ENCODE peak calls at places on chromosome 13, in seven cellular contexts. Y is hepatocyte, F is astrocyte of the spinal cord, D is mesothelial cell of epicardium, J is AG09309, E is kidney epithelial cell, A is GM20000. I is an unnamed sample.
A peak's percentile ranks its signal among the peaks of the same experiment; 100 is the strongest.

GRCh38 chr13:43936630-43937029 is 56.9 kb downstream of the LACC1 start:
- DNase-seq in E (no peak), J (no peak), D (no peak), A (no peak), Y (no peak), F (no peak), I (no peak)

GRCh38 chr13:44011036-44011435 is 131.3 kb downstream of the LACC1 start:
- DNase-seq in Y (no peak), E (no peak), D (no peak), A (no peak), J (no peak), F (no peak), I (no peak)

GRCh38 chr13:59360108-59360507 is 803.6 kb downstream of the DIAPH3 start:
- DNase-seq in A (no peak), Y (no peak), J (no peak), F (no peak), E (no peak), D (no peak), I (no peak)

GRCh38 chr13:113599396-113599795 is 14.8 kb downstream of the TFDP1 start:
- DNase-seq in D (no peak), Y (no peak), A (no peak), J (no peak), E (no peak), F (no peak), I (no peak)

GRCh38 chr13:94761407-94761806 is 49.1 kb upstream of the SOX21 start:
- DNase-seq in J (no peak), Y (no peak), A (no peak), D (no peak), F (no peak), E (no peak), I (no peak)

GRCh38 chr13:75566658-75567057 is 17.1 kb downstream of the UCHL3 start:
- DNase-seq in E (no peak), J (no peak), Y (peak; percentile 24), D (no peak), F (peak; percentile 67), A (no peak), I (no peak)

GRCh38 chr13:114106991-114107685 is 25.3 kb downstream of the RASA3 start:
- DNase-seq in E (no peak), D (no peak), A (no peak), J (no peak), F (no peak), Y (no peak), I (peak; percentile 13)

GRCh38 chr13:48892311-48892710 is 83.4 kb upstream of the FNDC3A start:
- DNase-seq in D (no peak), Y (peak; percentile 30), A (peak; percentile 11), J (no peak), E (peak; percentile 43), F (peak; percentile 90), I (no peak)

GRCh38 chr13:87234981-87235380 is 436.2 kb upstream of the SLITRK5 start:
- DNase-seq in D (no peak), A (no peak), J (no peak), F (peak; percentile 94), Y (no peak), E (peak; percentile 50), I (no peak)

GRCh38 chr13:102708991-102709390 is 14.1 kb upstream of the METTL21C start:
- DNase-seq in D (no peak), J (no peak), A (no peak), Y (no peak), F (no peak), E (no peak), I (no peak)

DNA sequence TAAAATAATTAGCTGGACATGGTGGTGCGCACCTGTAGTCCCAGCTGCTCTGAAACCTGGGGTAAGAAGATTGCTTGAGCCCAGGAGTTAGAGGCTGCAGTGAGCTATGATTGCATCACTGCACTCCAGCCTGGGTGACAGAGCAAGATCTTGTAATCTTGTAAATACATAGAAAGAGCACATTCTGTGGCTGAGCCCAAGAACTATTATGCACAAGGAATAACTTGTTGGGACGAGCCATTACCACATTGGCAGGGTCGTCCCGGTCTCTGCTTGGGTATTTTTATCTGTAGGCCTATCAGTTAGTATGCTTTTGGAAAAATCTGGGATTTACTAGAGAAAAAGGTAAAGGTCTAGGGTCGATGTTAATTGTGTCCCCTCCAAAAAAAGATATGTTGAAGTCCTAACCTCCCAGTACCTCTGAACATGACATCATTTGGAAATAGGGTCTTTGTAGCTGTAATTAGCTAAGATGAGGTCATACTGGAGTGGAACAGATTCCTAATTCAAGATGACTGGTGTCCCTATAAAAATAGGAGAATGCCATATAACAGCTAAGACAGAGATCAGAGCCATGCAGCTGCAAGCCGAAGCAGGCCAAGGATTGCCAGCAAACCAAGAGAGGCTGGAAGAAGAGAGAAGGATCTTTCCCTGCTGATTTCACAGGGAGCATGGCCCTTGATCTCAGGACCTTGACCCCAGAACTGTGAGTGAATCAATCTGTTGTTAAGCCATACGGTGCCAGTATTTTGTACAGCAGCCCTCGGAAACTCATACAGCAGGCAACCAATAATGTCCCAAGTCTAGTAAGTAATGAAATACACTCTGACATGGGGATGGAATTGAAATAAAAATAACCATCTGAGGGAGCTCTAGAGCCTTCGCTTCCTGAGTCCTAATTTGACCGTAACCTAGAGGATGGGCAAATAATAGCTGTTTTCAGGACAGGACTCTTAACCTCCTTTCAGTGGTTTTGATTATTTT is 77.0 kb downstream of the TM9SF2 start:
- DNase-seq in A (no peak), Y (no peak), D (no peak), J (no peak), F (no peak), E (no peak), I (no peak)
- TF ChIP-seq CTCF in A (no peak), Y (peak; percentile 24), D (no peak), J (peak; percentile 42), F (peak; percentile 41), E (no peak), I (no peak)

GRCh38 chr13:67223742-67224141 is 6.4 kb downstream of the PCDH9 start:
- DNase-seq in F (no peak), D (no peak), J (no peak), E (no peak), A (no peak), Y (no peak), I (no peak)

GRCh38 chr13:67223024-67223423 is 7.1 kb downstream of the PCDH9 start:
- DNase-seq in E (no peak), F (peak; percentile 65), D (no peak), J (no peak), A (no peak), Y (no peak), I (no peak)

GRCh38 chr13:67226686-67227085 is 3.5 kb downstream of the PCDH9 start:
- DNase-seq in E (no peak), D (no peak), J (no peak), F (no peak), A (no peak), Y (no peak), I (no peak)

GRCh38 chr13:67225252-67226159 is 4.6 kb downstream of the PCDH9 start:
- DNase-seq in F (no peak), J (no peak), Y (no peak), E (no peak), D (no peak), A (no peak), I (no peak)

GRCh38 chr13:67224148-67224846 is 5.8 kb downstream of the PCDH9 start:
- DNase-seq in Y (peak; percentile 91), J (peak; percentile 37), F (peak; percentile 89), D (peak; percentile 81), A (peak; percentile 17), E (no peak), I (no peak)
- TF ChIP-seq CTCF in Y (peak; percentile 75), J (peak; percentile 66), F (peak; percentile 59), D (peak; percentile 56), A (no peak), E (peak; percentile 71), I (peak; percentile 45)

DNA sequence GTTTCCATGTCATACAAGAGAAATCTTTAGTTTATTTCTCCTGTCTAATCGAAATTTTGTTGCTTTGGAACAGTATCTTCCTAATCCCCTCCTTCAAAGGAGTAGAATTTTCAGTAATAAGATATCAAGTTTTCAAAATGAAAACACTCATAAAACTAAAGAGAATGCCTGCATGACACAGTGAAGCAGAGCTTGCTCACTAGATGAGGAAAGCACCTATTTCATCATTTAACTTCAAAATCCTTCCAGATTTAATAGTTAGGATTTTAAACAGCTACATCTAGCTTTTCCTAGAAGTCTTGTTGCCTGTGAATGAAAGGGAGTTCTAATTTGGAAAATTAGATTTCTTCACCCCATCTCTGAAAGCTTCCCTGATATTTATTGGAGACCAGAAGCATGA is 80.8 kb downstream of the TNFSF11 start:
- DNase-seq in Y (no peak), E (no peak), F (no peak), A (no peak), J (no peak), D (no peak), I (no peak)
- TF ChIP-seq CTCF in Y (no peak), E (no peak), F (no peak), A (no peak), J (no peak), D (no peak), I (no peak)

GRCh38 chr13:109211616-109212015 is 574.8 kb downstream of the IRS2 start:
- DNase-seq in Y (no peak), J (no peak), F (peak; percentile 47), A (no peak), E (no peak), D (peak; percentile 43), I (no peak)
- TF ChIP-seq CTCF in Y (no peak), J (no peak), F (no peak), A (no peak), E (no peak), D (no peak), I (no peak)

GRCh38 chr13:73059460-73060250 is 850 bp downstream of the KLF5 start:
- DNase-seq in Y (peak; percentile 81), D (peak; percentile 66), E (no peak), F (peak; percentile 58), J (no peak), A (peak; percentile 79), I (peak; percentile 28)

GRCh38 chr13:73056054-73056962 is 2.5 kb upstream of the KLF5 start:
- DNase-seq in J (peak; percentile 61), E (peak; percentile 85), A (no peak), Y (peak; percentile 45), D (no peak), F (peak; percentile 82), I (no peak)

GRCh38 chr13:73058741-73059459 is at the start of gene KLF5:
- DNase-seq in F (peak; percentile 96), J (peak; percentile 77), E (peak; percentile 71), D (peak; percentile 99), Y (peak; percentile 99), A (peak; percentile 99), I (peak; percentile 83)

GRCh38 chr13:73058432-73058740 is 419 bp upstream of the KLF5 start:
- DNase-seq in Y (no peak), J (no peak), E (no peak), D (no peak), A (peak; percentile 23), F (no peak), I (no peak)

DNA sequence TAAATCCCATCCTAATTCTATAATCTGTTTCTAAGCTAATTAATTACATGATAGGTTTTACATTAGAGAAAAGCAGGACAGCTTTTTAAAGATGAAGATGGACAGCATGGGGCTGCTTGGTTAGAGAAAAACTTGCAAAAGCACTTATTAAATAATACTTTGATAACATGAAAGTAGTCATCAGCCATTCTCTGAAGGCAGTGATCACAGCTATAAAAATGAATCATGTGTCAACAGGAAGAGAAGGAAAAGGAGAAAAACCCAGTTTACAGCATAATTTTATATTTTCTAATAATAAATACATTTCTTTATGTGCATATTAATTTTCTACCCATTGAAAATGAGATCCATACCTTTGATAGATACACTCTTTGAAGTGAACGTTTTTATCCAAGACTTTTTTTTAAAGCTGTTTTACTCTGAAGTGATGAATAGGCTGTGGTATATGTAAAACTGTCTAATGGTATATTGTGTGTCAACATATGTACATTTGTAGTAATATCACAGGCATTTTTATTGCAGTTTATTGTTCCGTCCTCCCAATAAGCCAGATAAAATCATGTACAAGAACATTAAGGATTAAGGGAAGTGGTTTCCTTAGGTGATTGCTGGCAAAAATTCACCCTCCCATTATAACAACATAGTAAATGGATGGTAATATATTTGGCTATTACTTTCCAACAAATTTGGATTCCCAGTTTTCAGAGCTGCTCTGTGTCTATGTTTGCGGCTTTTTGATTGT is 1.4 kb upstream of the KLF5 start:
- DNase-seq in E (no peak), J (no peak), A (no peak), Y (no peak), D (no peak), F (no peak), I (no peak)
- TF ChIP-seq CTCF in E (no peak), J (no peak), A (no peak), Y (no peak), D (no peak), F (no peak), I (no peak)